ENCODE peak calls at places on chromosome 3, in four cellular contexts. One of them, this sample, is unnamed.

GRCh38 chr3:73493543-73494314 is 131.0 kb downstream of the PDZRN3 start:
- DNase-seq in K562: no peak
- DNase-seq in HL-60: no peak
- DNase-seq in GM12878: no peak
- DNase-seq in this sample: no peak

GRCh38 chr3:3065876-3066275 is 44.3 kb downstream of the IL5RA start:
- DNase-seq in K562: no peak
- DNase-seq in HL-60: no peak
- DNase-seq in GM12878: no peak
- DNase-seq in this sample: no peak

GRCh38 chr3:52524258-52524751 is 9.4 kb downstream of the NT5DC2 start:
- DNase-seq in K562: no peak
- DNase-seq in HL-60: no peak
- DNase-seq in GM12878: no peak
- DNase-seq in this sample: no peak

GRCh38 chr3:95277614-95278013 is 1214.8 kb downstream of the NSUN3 start:
- DNase-seq in K562: no peak
- DNase-seq in HL-60: no peak
- DNase-seq in GM12878: no peak
- DNase-seq in this sample: no peak

GRCh38 chr3:13546667-13547171 is 2.2 kb upstream of the FBLN2 start:
- DNase-seq in K562: peak
- DNase-seq in HL-60: no peak
- DNase-seq in GM12878: no peak
- DNase-seq in this sample: no peak

GRCh38 chr3:197015790-197016705 is 13.6 kb downstream of the MELTF start:
- DNase-seq in K562: no peak
- DNase-seq in HL-60: no peak
- DNase-seq in GM12878: no peak
- DNase-seq in this sample: no peak

GRCh38 chr3:129526121-129526900 is 2.1 kb upstream of the RHO start:
- DNase-seq in K562: no peak
- DNase-seq in HL-60: peak
- DNase-seq in GM12878: peak
- DNase-seq in this sample: peak

GRCh38 chr3:114299421-114299820 is 5.6 kb downstream of the TIGIT start:
- DNase-seq in K562: peak
- DNase-seq in HL-60: peak
- DNase-seq in GM12878: no peak
- DNase-seq in this sample: no peak

GRCh38 chr3:57007513-57008415 is 52.7 kb upstream of the SPATA12 start:
- DNase-seq in K562: peak
- DNase-seq in HL-60: no peak
- DNase-seq in GM12878: no peak
- DNase-seq in this sample: no peak

GRCh38 chr3:141231923-141232861 is 567 bp downstream of the PXYLP1 start:
- DNase-seq in K562: peak
- DNase-seq in HL-60: no peak
- DNase-seq in GM12878: no peak
- DNase-seq in this sample: no peak

GRCh38 chr3:45968706-45969105 is 25.4 kb downstream of the CXCR6 start:
- DNase-seq in K562: no peak
- DNase-seq in HL-60: no peak
- DNase-seq in GM12878: no peak
- DNase-seq in this sample: no peak

GRCh38 chr3:150232992-150233451 is 175.1 kb upstream of the TSC22D2 start:
- DNase-seq in K562: no peak
- DNase-seq in HL-60: no peak
- DNase-seq in GM12878: no peak
- DNase-seq in this sample: no peak

GRCh38 chr3:141844108-141844507 is 32.3 kb upstream of the ATP1B3 start:
- DNase-seq in K562: peak
- DNase-seq in HL-60: no peak
- DNase-seq in GM12878: no peak
- DNase-seq in this sample: no peak

GRCh38 chr3:43288366-43288765 is 2.0 kb downstream of the SNRK start:
- DNase-seq in K562: no peak
- DNase-seq in HL-60: no peak
- DNase-seq in GM12878: no peak
- DNase-seq in this sample: no peak

GRCh38 chr3:52830535-52831258 is at the start of gene ITIH4:
- DNase-seq in K562: peak
- DNase-seq in HL-60: no peak
- DNase-seq in GM12878: no peak
- DNase-seq in this sample: no peak

GRCh38 chr3:113247051-113247450 is 35.7 kb downstream of the BOC start:
- DNase-seq in K562: no peak
- DNase-seq in HL-60: no peak
- DNase-seq in GM12878: no peak
- DNase-seq in this sample: no peak

GRCh38 chr3:122167630-122168029 is 15.8 kb upstream of the CASR start:
- DNase-seq in K562: no peak
- DNase-seq in HL-60: peak
- DNase-seq in GM12878: no peak
- DNase-seq in this sample: no peak

GRCh38 chr3:141434255-141434654 is 52.6 kb upstream of the RASA2 start:
- DNase-seq in K562: no peak
- DNase-seq in HL-60: no peak
- DNase-seq in GM12878: no peak
- DNase-seq in this sample: no peak

GRCh38 chr3:186099178-186099577 is 9.7 kb downstream of the ETV5 start:
- DNase-seq in K562: no peak
- DNase-seq in HL-60: no peak
- DNase-seq in GM12878: no peak
- DNase-seq in this sample: no peak

GRCh38 chr3:41519746-41520145 is 320.4 kb downstream of the CTNNB1 start:
- DNase-seq in K562: no peak
- DNase-seq in HL-60: no peak
- DNase-seq in GM12878: no peak
- DNase-seq in this sample: no peak
- TF ChIP-seq SPI1 in K562: no peak
- TF ChIP-seq SPI1 in HL-60: no peak
- TF ChIP-seq SPI1 in GM12878: no peak
- TF ChIP-seq SPI1 in this sample: no peak

GRCh38 chr3:48460517-48460902 is 14.0 kb downstream of the ATRIP start:
- DNase-seq in K562: no peak
- DNase-seq in HL-60: no peak
- DNase-seq in GM12878: no peak
- DNase-seq in this sample: no peak
- TF ChIP-seq SPI1 in K562: no peak
- TF ChIP-seq SPI1 in HL-60: no peak
- TF ChIP-seq SPI1 in GM12878: no peak
- TF ChIP-seq SPI1 in this sample: no peak

GRCh38 chr3:82002993-82003642 is 241.7 kb upstream of the GBE1 start:
- DNase-seq in K562: no peak
- DNase-seq in HL-60: no peak
- DNase-seq in GM12878: no peak
- DNase-seq in this sample: no peak
- TF ChIP-seq SPI1 in K562: no peak
- TF ChIP-seq SPI1 in HL-60: no peak
- TF ChIP-seq SPI1 in GM12878: no peak
- TF ChIP-seq SPI1 in this sample: no peak

DNA sequence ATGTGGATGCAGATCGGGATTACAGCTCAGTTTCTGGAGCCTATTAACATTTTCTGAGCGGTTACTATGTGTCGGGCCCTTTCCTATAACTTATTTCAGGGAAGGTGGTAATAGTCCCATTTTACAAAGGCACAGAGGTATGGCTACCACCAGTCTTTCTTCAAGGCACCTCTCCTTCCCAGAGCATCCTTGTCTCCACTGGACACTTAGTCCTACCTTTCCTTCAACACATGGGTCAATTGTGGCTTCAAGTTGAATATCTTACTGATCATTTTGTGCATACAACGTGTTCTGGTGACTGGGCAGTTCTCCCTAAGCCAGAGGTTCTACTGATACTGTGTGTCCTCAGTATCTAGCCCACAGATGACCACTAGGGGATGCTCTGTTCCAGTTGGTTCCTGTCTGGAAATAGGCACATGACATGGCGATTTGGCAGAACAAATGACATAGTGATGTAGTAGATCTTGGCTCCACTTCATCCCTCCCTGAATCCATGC is 60.7 kb upstream of the CMTM8 start:
- DNase-seq in K562: peak
- DNase-seq in HL-60: peak
- DNase-seq in GM12878: no peak
- DNase-seq in this sample: no peak
- TF ChIP-seq SPI1 in K562: peak
- TF ChIP-seq SPI1 in HL-60: no peak
- TF ChIP-seq SPI1 in GM12878: no peak
- TF ChIP-seq SPI1 in this sample: peak

DNA sequence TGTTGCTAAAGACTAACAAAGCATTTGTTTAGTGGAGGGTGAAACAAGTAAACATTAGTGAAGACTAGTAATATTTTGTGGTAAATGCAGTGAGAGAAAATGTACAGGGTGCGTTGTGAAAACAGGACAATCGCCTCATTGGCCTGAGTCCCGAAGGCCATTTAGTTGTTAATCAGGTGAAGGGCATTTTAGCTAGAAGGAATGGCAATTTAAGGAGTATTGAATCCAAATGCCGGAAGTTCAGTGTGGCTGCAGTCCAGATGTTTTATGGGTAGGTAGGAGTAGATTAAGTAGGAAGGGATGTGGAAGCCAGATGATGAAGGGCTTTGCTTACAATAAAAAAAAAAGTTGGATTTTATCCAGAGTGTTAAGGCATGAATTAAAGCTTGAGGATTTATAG is 572.7 kb downstream of the NLGN1 start:
- DNase-seq in K562: no peak
- DNase-seq in HL-60: no peak
- DNase-seq in GM12878: no peak
- DNase-seq in this sample: no peak
- TF ChIP-seq SPI1 in K562: no peak
- TF ChIP-seq SPI1 in HL-60: no peak
- TF ChIP-seq SPI1 in GM12878: no peak
- TF ChIP-seq SPI1 in this sample: no peak

GRCh38 chr3:172577962-172578560 is 54.8 kb upstream of the TNFSF10 start:
- DNase-seq in K562: no peak
- DNase-seq in HL-60: peak
- DNase-seq in GM12878: no peak
- DNase-seq in this sample: no peak

GRCh38 chr3:172582712-172583111 is 59.5 kb upstream of the TNFSF10 start:
- DNase-seq in K562: no peak
- DNase-seq in HL-60: no peak
- DNase-seq in GM12878: no peak
- DNase-seq in this sample: no peak

GRCh38 chr3:172581757-172582166 is 58.5 kb upstream of the TNFSF10 start:
- DNase-seq in K562: no peak
- DNase-seq in HL-60: no peak
- DNase-seq in GM12878: no peak
- DNase-seq in this sample: no peak

GRCh38 chr3:172585954-172586353 is 62.7 kb upstream of the TNFSF10 start:
- DNase-seq in K562: no peak
- DNase-seq in HL-60: no peak
- DNase-seq in GM12878: no peak
- DNase-seq in this sample: no peak

DNA sequence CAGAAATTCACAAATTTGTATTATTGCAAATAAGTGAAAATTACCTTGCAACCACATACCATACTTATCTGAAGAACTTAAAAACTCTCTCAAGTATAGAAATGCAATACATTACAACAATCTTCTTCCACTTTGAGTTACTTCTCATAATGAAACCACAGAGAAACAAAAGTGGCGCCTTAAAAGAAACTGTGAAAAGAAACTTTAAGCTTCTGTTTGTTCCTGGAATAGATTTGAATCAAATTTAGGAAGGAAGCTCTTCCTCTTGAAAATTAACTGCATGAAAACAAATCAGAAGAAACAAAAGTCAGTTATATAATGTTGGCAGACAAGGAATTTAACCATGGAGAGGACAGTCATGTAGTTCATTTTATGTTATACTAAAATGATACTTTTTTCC is 57.5 kb upstream of the TNFSF10 start:
- DNase-seq in K562: no peak
- DNase-seq in HL-60: no peak
- DNase-seq in GM12878: no peak
- DNase-seq in this sample: no peak
- TF ChIP-seq SPI1 in K562: no peak
- TF ChIP-seq SPI1 in HL-60: no peak
- TF ChIP-seq SPI1 in GM12878: no peak
- TF ChIP-seq SPI1 in this sample: no peak

DNA sequence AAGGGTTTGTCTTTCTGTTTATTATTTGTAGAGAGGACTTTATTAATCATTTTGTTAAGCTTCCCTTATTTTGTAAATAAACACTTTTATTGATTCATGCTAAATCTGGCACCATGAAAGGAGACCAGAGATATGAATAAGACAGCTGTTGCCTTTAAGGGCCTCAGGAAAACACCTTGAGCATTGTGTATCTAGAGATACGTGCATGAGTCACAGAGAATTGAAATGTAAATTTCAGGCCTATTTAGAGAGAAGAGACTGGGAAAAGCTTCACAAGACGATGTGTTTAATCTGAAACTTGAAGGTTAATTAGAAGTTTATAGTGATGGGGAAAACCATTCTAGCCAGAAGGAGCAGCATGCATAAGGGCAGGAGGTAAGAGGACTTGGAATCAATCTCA is 28.6 kb upstream of the UTS2B start:
- DNase-seq in K562: no peak
- DNase-seq in HL-60: no peak
- DNase-seq in GM12878: no peak
- DNase-seq in this sample: no peak
- TF ChIP-seq SPI1 in K562: no peak
- TF ChIP-seq SPI1 in HL-60: no peak
- TF ChIP-seq SPI1 in GM12878: no peak
- TF ChIP-seq SPI1 in this sample: no peak

GRCh38 chr3:29186982-29187718 is 93.7 kb upstream of the RBMS3 start:
- DNase-seq in K562: no peak
- DNase-seq in HL-60: no peak
- DNase-seq in GM12878: no peak
- DNase-seq in this sample: no peak

GRCh38 chr3:29185706-29186105 is 95.2 kb upstream of the RBMS3 start:
- DNase-seq in K562: no peak
- DNase-seq in HL-60: no peak
- DNase-seq in GM12878: no peak
- DNase-seq in this sample: no peak

GRCh38 chr3:29183346-29184087 is 97.4 kb upstream of the RBMS3 start:
- DNase-seq in K562: no peak
- DNase-seq in HL-60: no peak
- DNase-seq in GM12878: no peak
- DNase-seq in this sample: no peak

GRCh38 chr3:29181872-29182271 is 99.0 kb upstream of the RBMS3 start:
- DNase-seq in K562: no peak
- DNase-seq in HL-60: no peak
- DNase-seq in GM12878: no peak
- DNase-seq in this sample: no peak

GRCh38 chr3:29186131-29186599 is 94.7 kb upstream of the RBMS3 start:
- DNase-seq in K562: no peak
- DNase-seq in HL-60: no peak
- DNase-seq in GM12878: no peak
- DNase-seq in this sample: no peak
- TF ChIP-seq SPI1 in K562: no peak
- TF ChIP-seq SPI1 in HL-60: no peak
- TF ChIP-seq SPI1 in GM12878: no peak
- TF ChIP-seq SPI1 in this sample: no peak

GRCh38 chr3:188211476-188211875 is 57.5 kb downstream of the LPP start:
- DNase-seq in K562: no peak
- DNase-seq in HL-60: no peak
- DNase-seq in GM12878: no peak
- DNase-seq in this sample: no peak
- TF ChIP-seq SPI1 in K562: no peak
- TF ChIP-seq SPI1 in HL-60: no peak
- TF ChIP-seq SPI1 in GM12878: no peak
- TF ChIP-seq SPI1 in this sample: no peak